ENCODE peak calls at places on chromosomes 13 and 19, in ten cellular contexts. E, J, C, O, X, W, A, T, M and N are unnamed samples.

GRCh38 chr13:111854403-111854802 is 212.5 kb upstream of the SOX1 start:
- DNase-seq in E (no peak), J (no peak), C (no peak), O (no peak), X (no peak), W (no peak), A (no peak), T (no peak), M (no peak), N (no peak)

GRCh38 chr13:34334984-34335661 is 517.2 kb downstream of the RFC3 start:
- DNase-seq in E (no peak), J (no peak), C (no peak), O (no peak), X (no peak), W (no peak), A (no peak), T (no peak), M (no peak), N (no peak)

GRCh38 chr19:58556633-58557252 is 1.7 kb downstream of the UBE2M start:
- DNase-seq in E (no peak), J (no peak), C (no peak), O (peak; percentile 15), X (no peak), W (no peak), A (no peak), T (no peak), M (no peak), N (no peak)

GRCh38 chr19:18879579-18880373 is 16.2 kb downstream of the CERS1 start:
- DNase-seq in E (no peak), J (peak; percentile 32), C (peak; percentile 16), O (no peak), X (no peak), W (no peak), A (no peak), T (no peak), M (no peak), N (no peak)

GRCh38 chr13:77033717-77034302 is 6.9 kb upstream of the FBXL3 start:
- DNase-seq in E (no peak), J (no peak), C (no peak), O (no peak), X (no peak), W (no peak), A (no peak), T (no peak), M (no peak), N (no peak)

GRCh38 chr13:58399263-58399662 is 767.7 kb downstream of the PCDH17 start:
- DNase-seq in E (no peak), J (no peak), C (no peak), O (no peak), X (no peak), W (no peak), A (no peak), T (no peak), M (no peak), N (no peak)

GRCh38 chr19:17687857-17688784 is at the start of gene UNC13A:
- DNase-seq in E (peak; percentile 7), J (peak; percentile 58), C (peak; percentile 19), O (peak; percentile 63), X (no peak), W (peak; percentile 65), A (peak; percentile 62), T (peak; percentile 35), M (no peak), N (peak; percentile 82)

GRCh38 chr13:31997641-31998040 is 33.9 kb upstream of the FRY start:
- DNase-seq in E (no peak), J (no peak), C (no peak), O (no peak), X (no peak), W (no peak), A (no peak), T (no peak), M (no peak), N (no peak)

GRCh38 chr13:93775507-93776108 is 549.0 kb downstream of the GPC6 start:
- DNase-seq in E (no peak), J (no peak), C (no peak), O (no peak), X (no peak), W (no peak), A (no peak), T (no peak), M (no peak), N (no peak)

GRCh38 chr13:107099661-107100060 is 531.7 kb upstream of the ARGLU1 start:
- DNase-seq in E (peak; percentile 59), J (no peak), C (no peak), O (no peak), X (no peak), W (no peak), A (no peak), T (no peak), M (no peak), N (no peak)

GRCh38 chr19:4196587-4197148 is 14.2 kb downstream of the ANKRD24 start:
- DNase-seq in E (no peak), J (no peak), C (no peak), O (no peak), X (no peak), W (no peak), A (no peak), T (no peak), M (no peak), N (no peak)

GRCh38 chr19:16702123-16702522 is 17.5 kb upstream of the NWD1 start:
- DNase-seq in E (no peak), J (no peak), C (no peak), O (no peak), X (no peak), W (no peak), A (no peak), T (no peak), M (no peak), N (no peak)

GRCh38 chr13:46648166-46648607 is 95.2 kb downstream of the LRCH1 start:
- DNase-seq in E (no peak), J (peak; percentile 67), C (no peak), O (no peak), X (no peak), W (no peak), A (no peak), T (no peak), M (no peak), N (peak; percentile 59)

GRCh38 chr13:99327761-99328160 is 20.6 kb upstream of the GPR183 start:
- DNase-seq in E (no peak), J (no peak), C (no peak), O (no peak), X (no peak), W (no peak), A (no peak), T (no peak), M (no peak), N (no peak)

GRCh38 chr13:48222358-48223015 is 10.5 kb upstream of the ITM2B start:
- DNase-seq in E (peak; percentile 27), J (no peak), C (no peak), O (no peak), X (no peak), W (no peak), A (no peak), T (no peak), M (no peak), N (no peak)

GRCh38 chr19:34711890-34712289 is 22.2 kb upstream of the ZNF181 start:
- DNase-seq in E (no peak), J (no peak), C (no peak), O (no peak), X (no peak), W (no peak), A (no peak), T (no peak), M (no peak), N (no peak)

GRCh38 chr13:95296326-95296939 is 4.8 kb downstream of the ABCC4 start:
- DNase-seq in E (peak; percentile 19), J (peak; percentile 68), C (no peak), O (peak; percentile 19), X (no peak), W (peak; percentile 42), A (no peak), T (peak; percentile 10), M (no peak), N (peak; percentile 35)

GRCh38 chr13:40026174-40026585 is 370.7 kb downstream of the COG6 start:
- DNase-seq in E (no peak), J (no peak), C (no peak), O (peak; percentile 24), X (no peak), W (no peak), A (no peak), T (no peak), M (peak; percentile 54), N (no peak)

GRCh38 chr19:52896431-52897148 is 845 bp downstream of the ZNF320 start:
- DNase-seq in E (no peak), J (peak; percentile 11), C (no peak), O (no peak), X (no peak), W (no peak), A (peak; percentile 10), T (no peak), M (no peak), N (no peak)

GRCh38 chr19:7742991-7743390 is 4.3 kb downstream of the CD209 start:
- DNase-seq in E (no peak), J (no peak), C (no peak), O (no peak), X (no peak), W (no peak), A (no peak), T (no peak), M (no peak), N (no peak)

GRCh38 chr13:77985866-77986636 is 67.4 kb upstream of the EDNRB start:
- DNase-seq in E (no peak), J (no peak), C (no peak), O (no peak), X (no peak), W (no peak), A (no peak), T (no peak), M (no peak), N (no peak)

GRCh38 chr13:80083097-80083429 is 257.9 kb downstream of the SPRY2 start:
- DNase-seq in E (no peak), J (no peak), C (no peak), O (no peak), X (no peak), W (no peak), A (no peak), T (no peak), M (no peak), N (no peak)

GRCh38 chr19:34269968-34270621 is 15.7 kb downstream of the GARRE1 start:
- DNase-seq in E (peak; percentile 94), J (peak; percentile 96), C (peak; percentile 70), O (peak; percentile 73), X (no peak), W (peak; percentile 13), A (peak; percentile 45), T (peak; percentile 72), M (peak; percentile 37), N (peak; percentile 71)

GRCh38 chr13:48653074-48654054 is at the start of gene CYSLTR2:
- DNase-seq in E (no peak), J (peak; percentile 20), C (peak; percentile 9), O (no peak), X (no peak), W (no peak), A (no peak), T (no peak), M (no peak), N (no peak)

GRCh38 chr19:7772752-7773291 is 9.8 kb downstream of the CLEC4M start:
- DNase-seq in E (peak; percentile 53), J (no peak), C (no peak), O (no peak), X (no peak), W (no peak), A (no peak), T (no peak), M (peak; percentile 30), N (no peak)

GRCh38 chr19:7756258-7756657 is 6.8 kb upstream of the CLEC4M start:
- DNase-seq in E (no peak), J (no peak), C (no peak), O (no peak), X (no peak), W (no peak), A (no peak), T (no peak), M (no peak), N (no peak)

GRCh38 chr13:113856716-113857065 is 7.2 kb downstream of the GAS6 start:
- DNase-seq in E (no peak), J (peak; percentile 77), C (no peak), O (no peak), X (no peak), W (no peak), A (no peak), T (no peak), M (no peak), N (no peak)

GRCh38 chr13:90416519-90416918 is 931.0 kb upstream of the MIR17HG start:
- DNase-seq in E (peak; percentile 7), J (no peak), C (no peak), O (no peak), X (no peak), W (no peak), A (peak; percentile 12), T (no peak), M (no peak), N (no peak)